ENCODE peak calls at places on chromosomes 12 and 14, in eight cellular contexts. W is iris pigment epithelial cell; F is Caki2; D is fibroblast of mammary gland; P is activated CD8-positive, alpha-beta memory T cell treated with anti-CD3 and anti-CD28 coated beads, Interleukin-2, amount 10 ng/mL, durations not matched to agents 7 days and 5 days; X is activated T-helper 1 cell treated with Interleukin-2 at 50 U/mL for 16 hours; N is CD8-positive, alpha-beta memory T cell; I is stimulated activated naive CD8-positive, alpha-beta T cell treated with anti-CD3 and anti-CD28 coated beads, Interleukin-15, Interleukin-2, amounts not matched to agents 100 U/mL and 50 U/mL, for 24 hours. E is an unnamed sample.

GRCh38 chr12:102965281-102966155 is 8.0 kb downstream of the ASCL1 start:
- DNase-seq in W (no peak), F (no peak), D (no peak), P (no peak), X (no peak), N (no peak), I (no peak), E (no peak)

GRCh38 chr12:15443611-15444010 is 121.3 kb downstream of the PTPRO start:
- DNase-seq in W (no peak), F (no peak), D (peak), P (no peak), X (no peak), N (no peak), I (no peak), E (no peak)

GRCh38 chr12:4278582-4278939 is 5.0 kb downstream of the CCND2 start:
- DNase-seq in W (peak), F (no peak), D (peak), P (no peak), X (no peak), N (no peak), I (no peak), E (no peak)

GRCh38 chr12:48934312-48934706 is 9.0 kb upstream of the FKBP11 start:
- DNase-seq in W (no peak), F (peak), D (no peak), P (no peak), X (no peak), N (no peak), I (no peak), E (no peak)

GRCh38 chr12:52052471-52053186 is 1.4 kb downstream of the NR4A1 start:
- DNase-seq in W (no peak), F (peak), D (no peak), P (no peak), X (no peak), N (peak), I (no peak), E (no peak)

GRCh38 chr14:100438678-100439592 is 115.8 kb downstream of the SLC25A47 start:
- DNase-seq in W (peak), F (peak), D (peak), P (peak), X (no peak), N (no peak), I (peak), E (no peak)

GRCh38 chr14:90060312-90060964 is 1.4 kb upstream of the KCNK13 start:
- DNase-seq in W (peak), F (peak), D (peak), P (peak), X (no peak), N (peak), I (peak), E (no peak)

GRCh38 chr12:25976289-25976688 is 17.8 kb downstream of the RASSF8 start:
- DNase-seq in W (no peak), F (peak), D (peak), P (no peak), X (no peak), N (no peak), I (no peak), E (no peak)

GRCh38 chr12:131274906-131275305 is 321.2 kb downstream of the ADGRD1 start:
- DNase-seq in W (no peak), F (no peak), D (no peak), P (no peak), X (no peak), N (no peak), I (no peak), E (no peak)